ENCODE peak calls at places on chromosomes 6 and 20, in eight cellular contexts. One of them, this sample, is unnamed.

GRCh38 chr20:3174442-3175263 is 1.3 kb upstream of the LZTS3 start:
- DNase-seq in CD4-positive, alpha-beta T cell: no peak
- DNase-seq in brain microvascular endothelial cell: peak; percentile 4
- DNase-seq in left ventricle myocardium inferior: no peak
- DNase-seq in kidney epithelial cell: no peak
- DNase-seq in small intestine: no peak
- DNase-seq in A673: peak; percentile 65
- DNase-seq in effector memory CD4-positive, alpha-beta T cell: no peak
- DNase-seq in this sample: no peak

GRCh38 chr6:39020136-39020535 is 28.4 kb upstream of the GLP1R start:
- DNase-seq in CD4-positive, alpha-beta T cell: no peak
- DNase-seq in brain microvascular endothelial cell: no peak
- DNase-seq in left ventricle myocardium inferior: no peak
- DNase-seq in kidney epithelial cell: no peak
- DNase-seq in small intestine: no peak
- DNase-seq in A673: no peak
- DNase-seq in effector memory CD4-positive, alpha-beta T cell: no peak
- DNase-seq in this sample: no peak

GRCh38 chr20:1871807-1872455 is 23.3 kb upstream of the SIRPA start:
- DNase-seq in CD4-positive, alpha-beta T cell: no peak
- DNase-seq in brain microvascular endothelial cell: no peak
- DNase-seq in left ventricle myocardium inferior: no peak
- DNase-seq in kidney epithelial cell: no peak
- DNase-seq in small intestine: peak; percentile 49
- DNase-seq in A673: no peak
- DNase-seq in effector memory CD4-positive, alpha-beta T cell: no peak
- DNase-seq in this sample: no peak

GRCh38 chr6:126446187-126446696 is 106.3 kb downstream of the CENPW start:
- DNase-seq in CD4-positive, alpha-beta T cell: no peak
- DNase-seq in brain microvascular endothelial cell: no peak
- DNase-seq in left ventricle myocardium inferior: no peak
- DNase-seq in kidney epithelial cell: no peak
- DNase-seq in small intestine: no peak
- DNase-seq in A673: peak; percentile 1
- DNase-seq in effector memory CD4-positive, alpha-beta T cell: no peak
- DNase-seq in this sample: no peak

GRCh38 chr6:144897441-144897921 is 612.3 kb downstream of the UTRN start:
- DNase-seq in CD4-positive, alpha-beta T cell: no peak
- DNase-seq in brain microvascular endothelial cell: peak; percentile 82
- DNase-seq in left ventricle myocardium inferior: no peak
- DNase-seq in kidney epithelial cell: peak; percentile 55
- DNase-seq in small intestine: no peak
- DNase-seq in A673: peak; percentile 60
- DNase-seq in effector memory CD4-positive, alpha-beta T cell: no peak
- DNase-seq in this sample: peak; percentile 91

GRCh38 chr6:34517461-34517868 is 38.7 kb downstream of the SPDEF start:
- DNase-seq in CD4-positive, alpha-beta T cell: no peak
- DNase-seq in brain microvascular endothelial cell: no peak
- DNase-seq in left ventricle myocardium inferior: peak; percentile 7
- DNase-seq in kidney epithelial cell: no peak
- DNase-seq in small intestine: no peak
- DNase-seq in A673: no peak
- DNase-seq in effector memory CD4-positive, alpha-beta T cell: no peak
- DNase-seq in this sample: no peak

GRCh38 chr20:62918830-62919229 is 7.5 kb downstream of the DIDO1 start:
- DNase-seq in CD4-positive, alpha-beta T cell: peak; percentile 43
- DNase-seq in brain microvascular endothelial cell: no peak
- DNase-seq in left ventricle myocardium inferior: no peak
- DNase-seq in kidney epithelial cell: no peak
- DNase-seq in small intestine: peak; percentile 26
- DNase-seq in A673: no peak
- DNase-seq in effector memory CD4-positive, alpha-beta T cell: peak; percentile 45
- DNase-seq in this sample: no peak

GRCh38 chr6:136446579-136447182 is 103.5 kb downstream of the MAP7 start:
- DNase-seq in CD4-positive, alpha-beta T cell: no peak
- DNase-seq in brain microvascular endothelial cell: no peak
- DNase-seq in left ventricle myocardium inferior: no peak
- DNase-seq in kidney epithelial cell: no peak
- DNase-seq in small intestine: no peak
- DNase-seq in A673: no peak
- DNase-seq in effector memory CD4-positive, alpha-beta T cell: no peak
- DNase-seq in this sample: no peak

GRCh38 chr6:161222706-161223234 is 51.1 kb downstream of the AGPAT4 start:
- DNase-seq in CD4-positive, alpha-beta T cell: no peak
- DNase-seq in brain microvascular endothelial cell: no peak
- DNase-seq in left ventricle myocardium inferior: no peak
- DNase-seq in kidney epithelial cell: no peak
- DNase-seq in small intestine: no peak
- DNase-seq in A673: no peak
- DNase-seq in effector memory CD4-positive, alpha-beta T cell: no peak
- DNase-seq in this sample: no peak

GRCh38 chr20:558117-558516 is 14.5 kb upstream of the CSNK2A1 start:
- DNase-seq in CD4-positive, alpha-beta T cell: no peak
- DNase-seq in brain microvascular endothelial cell: no peak
- DNase-seq in left ventricle myocardium inferior: no peak
- DNase-seq in kidney epithelial cell: no peak
- DNase-seq in small intestine: no peak
- DNase-seq in A673: no peak
- DNase-seq in effector memory CD4-positive, alpha-beta T cell: no peak
- DNase-seq in this sample: no peak

GRCh38 chr20:560680-561079 is 17.1 kb upstream of the CSNK2A1 start:
- DNase-seq in CD4-positive, alpha-beta T cell: no peak
- DNase-seq in brain microvascular endothelial cell: no peak
- DNase-seq in left ventricle myocardium inferior: no peak
- DNase-seq in kidney epithelial cell: no peak
- DNase-seq in small intestine: no peak
- DNase-seq in A673: no peak
- DNase-seq in effector memory CD4-positive, alpha-beta T cell: no peak
- DNase-seq in this sample: no peak

GRCh38 chr20:561437-562231 is 18.0 kb upstream of the CSNK2A1 start:
- DNase-seq in CD4-positive, alpha-beta T cell: peak; percentile 6
- DNase-seq in brain microvascular endothelial cell: peak; percentile 56
- DNase-seq in left ventricle myocardium inferior: peak; percentile 56
- DNase-seq in kidney epithelial cell: no peak
- DNase-seq in small intestine: peak; percentile 73
- DNase-seq in A673: peak; percentile 80
- DNase-seq in effector memory CD4-positive, alpha-beta T cell: no peak
- DNase-seq in this sample: peak; percentile 44

GRCh38 chr20:555933-556332 is 12.3 kb upstream of the CSNK2A1 start:
- DNase-seq in CD4-positive, alpha-beta T cell: no peak
- DNase-seq in brain microvascular endothelial cell: no peak
- DNase-seq in left ventricle myocardium inferior: peak; percentile 29
- DNase-seq in kidney epithelial cell: no peak
- DNase-seq in small intestine: peak; percentile 70
- DNase-seq in A673: peak; percentile 23
- DNase-seq in effector memory CD4-positive, alpha-beta T cell: no peak
- DNase-seq in this sample: no peak

GRCh38 chr20:556984-557383 is 13.4 kb upstream of the CSNK2A1 start:
- DNase-seq in CD4-positive, alpha-beta T cell: no peak
- DNase-seq in brain microvascular endothelial cell: no peak
- DNase-seq in left ventricle myocardium inferior: no peak
- DNase-seq in kidney epithelial cell: no peak
- DNase-seq in small intestine: no peak
- DNase-seq in A673: no peak
- DNase-seq in effector memory CD4-positive, alpha-beta T cell: no peak
- DNase-seq in this sample: no peak
- H3K27me3 ChIP-seq in CD4-positive, alpha-beta T cell: peaks cover 12% of the 10 kb centered on the region
- H3K27me3 ChIP-seq in brain microvascular endothelial cell: no peaks in the 10 kb centered on the region
- H3K27me3 ChIP-seq in left ventricle myocardium inferior: peaks cover 8% of the 10 kb centered on the region
- H3K27me3 ChIP-seq in kidney epithelial cell: peaks cover 3% of the 10 kb centered on the region
- H3K27me3 ChIP-seq in small intestine: no peaks in the 10 kb centered on the region
- H3K27me3 ChIP-seq in A673: no peaks in the 10 kb centered on the region
- H3K27me3 ChIP-seq in effector memory CD4-positive, alpha-beta T cell: no peaks in the 10 kb centered on the region
- H3K27me3 ChIP-seq in this sample: peaks cover 17% of the 10 kb centered on the region

DNA sequence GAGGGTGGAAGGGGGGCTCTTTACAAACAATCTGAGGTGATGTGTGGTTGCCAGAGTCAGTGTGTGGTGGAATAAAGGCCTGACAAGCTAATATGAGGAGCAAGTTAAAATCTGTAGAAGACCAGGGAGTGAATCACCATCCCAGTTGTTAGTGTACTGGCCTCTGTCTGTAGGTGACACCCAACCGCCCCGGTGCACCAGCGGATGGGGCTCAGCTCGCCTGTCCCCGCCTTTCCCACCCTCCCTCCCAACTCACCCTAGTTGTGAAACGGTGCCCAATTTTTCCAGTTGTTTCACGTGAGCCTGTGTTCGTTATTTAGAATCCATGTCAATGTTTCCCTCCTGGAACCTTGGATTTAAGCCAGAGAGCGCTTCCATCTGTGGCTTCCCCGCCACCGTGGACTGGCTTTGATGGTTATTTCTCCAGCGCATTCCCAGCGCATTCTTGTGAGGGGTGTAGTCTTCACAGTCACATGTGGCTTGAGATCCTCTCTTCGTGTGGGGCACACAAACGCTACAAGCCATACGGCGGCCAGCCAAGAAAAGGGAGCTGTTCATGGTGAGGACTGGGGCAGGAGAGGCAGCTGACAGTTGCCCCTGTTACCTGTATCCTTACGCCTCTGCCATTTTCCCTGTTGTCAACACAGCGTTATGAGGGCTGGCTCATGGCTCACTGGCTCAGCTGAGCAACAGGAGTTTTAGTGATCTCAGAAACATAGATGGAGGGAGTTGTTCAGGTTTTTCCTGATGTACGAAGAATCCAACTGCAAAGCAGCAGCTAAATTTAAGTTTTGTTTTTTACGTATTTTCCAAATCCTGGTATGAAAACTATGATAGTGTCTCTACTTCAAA is 137.6 kb downstream of the ZDHHC14 start:
- DNase-seq in CD4-positive, alpha-beta T cell: no peak
- DNase-seq in brain microvascular endothelial cell: no peak
- DNase-seq in left ventricle myocardium inferior: no peak
- DNase-seq in kidney epithelial cell: no peak
- DNase-seq in small intestine: no peak
- DNase-seq in A673: no peak
- DNase-seq in effector memory CD4-positive, alpha-beta T cell: no peak
- DNase-seq in this sample: peak; percentile 94
- H3K27me3 ChIP-seq in CD4-positive, alpha-beta T cell: no peaks in the 10 kb centered on the region
- H3K27me3 ChIP-seq in brain microvascular endothelial cell: no peaks in the 10 kb centered on the region
- H3K27me3 ChIP-seq in left ventricle myocardium inferior: no peaks in the 10 kb centered on the region
- H3K27me3 ChIP-seq in kidney epithelial cell: no peaks in the 10 kb centered on the region
- H3K27me3 ChIP-seq in small intestine: no peaks in the 10 kb centered on the region
- H3K27me3 ChIP-seq in A673: no peaks in the 10 kb centered on the region
- H3K27me3 ChIP-seq in effector memory CD4-positive, alpha-beta T cell: no peaks in the 10 kb centered on the region
- H3K27me3 ChIP-seq in this sample: no peaks in the 10 kb centered on the region

GRCh38 chr6:32851025-32851424 is 2.5 kb downstream of the TAP1 start:
- DNase-seq in CD4-positive, alpha-beta T cell: no peak
- DNase-seq in brain microvascular endothelial cell: no peak
- DNase-seq in left ventricle myocardium inferior: no peak
- DNase-seq in kidney epithelial cell: no peak
- DNase-seq in small intestine: no peak
- DNase-seq in A673: no peak
- DNase-seq in effector memory CD4-positive, alpha-beta T cell: no peak
- DNase-seq in this sample: no peak
- H3K27me3 ChIP-seq in CD4-positive, alpha-beta T cell: no peaks in the 10 kb centered on the region
- H3K27me3 ChIP-seq in brain microvascular endothelial cell: no peaks in the 10 kb centered on the region
- H3K27me3 ChIP-seq in left ventricle myocardium inferior: no peaks in the 10 kb centered on the region
- H3K27me3 ChIP-seq in kidney epithelial cell: no peaks in the 10 kb centered on the region
- H3K27me3 ChIP-seq in small intestine: no peaks in the 10 kb centered on the region
- H3K27me3 ChIP-seq in A673: peaks cover 24% of the 10 kb centered on the region
- H3K27me3 ChIP-seq in effector memory CD4-positive, alpha-beta T cell: no peaks in the 10 kb centered on the region
- H3K27me3 ChIP-seq in this sample: no peaks in the 10 kb centered on the region

GRCh38 chr6:41646026-41646795 is 7.9 kb downstream of the MDFI start:
- DNase-seq in CD4-positive, alpha-beta T cell: no peak
- DNase-seq in brain microvascular endothelial cell: no peak
- DNase-seq in left ventricle myocardium inferior: no peak
- DNase-seq in kidney epithelial cell: no peak
- DNase-seq in small intestine: no peak
- DNase-seq in A673: no peak
- DNase-seq in effector memory CD4-positive, alpha-beta T cell: no peak
- DNase-seq in this sample: no peak

GRCh38 chr6:41648921-41649320 is 10.7 kb downstream of the MDFI start:
- DNase-seq in CD4-positive, alpha-beta T cell: no peak
- DNase-seq in brain microvascular endothelial cell: no peak
- DNase-seq in left ventricle myocardium inferior: no peak
- DNase-seq in kidney epithelial cell: no peak
- DNase-seq in small intestine: no peak
- DNase-seq in A673: peak; percentile 50
- DNase-seq in effector memory CD4-positive, alpha-beta T cell: no peak
- DNase-seq in this sample: no peak

GRCh38 chr6:41648070-41648585 is 9.9 kb downstream of the MDFI start:
- DNase-seq in CD4-positive, alpha-beta T cell: no peak
- DNase-seq in brain microvascular endothelial cell: no peak
- DNase-seq in left ventricle myocardium inferior: no peak
- DNase-seq in kidney epithelial cell: no peak
- DNase-seq in small intestine: no peak
- DNase-seq in A673: no peak
- DNase-seq in effector memory CD4-positive, alpha-beta T cell: no peak
- DNase-seq in this sample: no peak

GRCh38 chr6:41645007-41645618 is 6.8 kb downstream of the MDFI start:
- DNase-seq in CD4-positive, alpha-beta T cell: no peak
- DNase-seq in brain microvascular endothelial cell: no peak
- DNase-seq in left ventricle myocardium inferior: no peak
- DNase-seq in kidney epithelial cell: no peak
- DNase-seq in small intestine: no peak
- DNase-seq in A673: no peak
- DNase-seq in effector memory CD4-positive, alpha-beta T cell: no peak
- DNase-seq in this sample: no peak

DNA sequence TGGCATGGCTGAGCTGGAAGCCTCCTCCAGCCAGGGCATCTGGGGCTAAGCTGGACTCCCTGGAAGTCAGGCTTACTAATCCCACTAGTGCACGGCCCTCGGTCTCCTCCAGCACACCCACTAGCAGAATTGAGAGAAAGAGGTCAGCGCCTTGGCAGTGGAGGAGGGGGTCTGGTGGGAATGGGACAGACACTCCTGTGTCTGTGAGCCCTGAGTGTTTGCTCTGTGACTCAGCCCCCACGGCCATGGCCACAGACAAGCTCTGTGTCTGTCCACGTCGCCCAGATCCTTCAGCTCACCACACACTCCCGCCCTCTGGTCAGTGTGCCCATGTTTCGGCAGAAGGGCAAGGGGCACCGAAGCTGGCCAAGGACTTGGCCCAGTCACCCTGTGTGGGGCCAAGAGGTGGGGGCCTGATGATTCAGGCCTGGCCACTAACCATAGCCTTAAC is 8.8 kb downstream of the MDFI start:
- DNase-seq in CD4-positive, alpha-beta T cell: no peak
- DNase-seq in brain microvascular endothelial cell: no peak
- DNase-seq in left ventricle myocardium inferior: no peak
- DNase-seq in kidney epithelial cell: no peak
- DNase-seq in small intestine: no peak
- DNase-seq in A673: no peak
- DNase-seq in effector memory CD4-positive, alpha-beta T cell: no peak
- DNase-seq in this sample: no peak
- H3K27me3 ChIP-seq in CD4-positive, alpha-beta T cell: no peaks in the 10 kb centered on the region
- H3K27me3 ChIP-seq in brain microvascular endothelial cell: no peaks in the 10 kb centered on the region
- H3K27me3 ChIP-seq in left ventricle myocardium inferior: peaks cover 32% of the 10 kb centered on the region
- H3K27me3 ChIP-seq in kidney epithelial cell: no peaks in the 10 kb centered on the region
- H3K27me3 ChIP-seq in small intestine: no peaks in the 10 kb centered on the region
- H3K27me3 ChIP-seq in A673: no peaks in the 10 kb centered on the region
- H3K27me3 ChIP-seq in effector memory CD4-positive, alpha-beta T cell: no peaks in the 10 kb centered on the region
- H3K27me3 ChIP-seq in this sample: no peaks in the 10 kb centered on the region

DNA sequence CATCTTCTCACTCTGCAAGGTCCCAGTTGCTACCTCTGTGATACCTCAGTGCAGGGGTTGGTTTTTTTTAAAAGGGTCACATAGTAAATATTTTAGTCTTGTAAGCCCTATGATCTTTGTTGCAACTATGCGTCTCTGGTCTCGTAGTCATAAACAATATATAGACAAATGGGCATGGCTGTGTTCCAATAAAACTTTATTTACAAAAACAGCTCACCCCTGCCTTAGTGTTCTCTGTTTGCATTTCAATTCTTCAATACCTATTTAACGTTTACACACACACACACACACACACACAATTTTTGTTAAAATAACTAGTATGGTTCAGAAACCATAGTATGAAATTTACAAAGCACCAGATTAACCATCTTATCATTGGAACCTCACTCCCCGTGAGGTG is 216.8 kb downstream of the PREX1 start:
- DNase-seq in CD4-positive, alpha-beta T cell: no peak
- DNase-seq in brain microvascular endothelial cell: no peak
- DNase-seq in left ventricle myocardium inferior: no peak
- DNase-seq in kidney epithelial cell: no peak
- DNase-seq in small intestine: no peak
- DNase-seq in A673: no peak
- DNase-seq in effector memory CD4-positive, alpha-beta T cell: no peak
- DNase-seq in this sample: no peak
- H3K27me3 ChIP-seq in CD4-positive, alpha-beta T cell: no peaks in the 10 kb centered on the region
- H3K27me3 ChIP-seq in brain microvascular endothelial cell: peaks cover 6% of the 10 kb centered on the region
- H3K27me3 ChIP-seq in left ventricle myocardium inferior: peaks cover 20% of the 10 kb centered on the region
- H3K27me3 ChIP-seq in kidney epithelial cell: peaks cover 10% of the 10 kb centered on the region
- H3K27me3 ChIP-seq in small intestine: no peaks in the 10 kb centered on the region
- H3K27me3 ChIP-seq in A673: no peaks in the 10 kb centered on the region
- H3K27me3 ChIP-seq in effector memory CD4-positive, alpha-beta T cell: no peaks in the 10 kb centered on the region
- H3K27me3 ChIP-seq in this sample: peaks cover 28% of the 10 kb centered on the region

This sample was measured in SJSA1.